ENCODE peak calls at places on chromosome 6, in ten cellular contexts. P, X, G, S, C, Q, K, Y, U and T are unnamed samples.

GRCh38 chr6:26543953-26544352 is 5.8 kb downstream of the HMGN4 start:
- DNase-seq in G (no peak), U (no peak), X (no peak), P (peak; percentile 21), Q (no peak), Y (no peak), C (no peak), S (no peak), K (no peak), T (no peak)

GRCh38 chr6:154447929-154448328 is 62.6 kb downstream of the CNKSR3 start:
- DNase-seq in C (no peak), U (no peak), S (no peak), X (no peak), Q (no peak), G (no peak), K (no peak), P (peak; percentile 92), Y (no peak), T (no peak)

GRCh38 chr6:125046107-125046925 is 84.1 kb downstream of the RNF217 start:
- DNase-seq in G (no peak), S (no peak), C (no peak), U (no peak), Q (no peak), K (no peak), P (no peak), X (no peak), Y (no peak), T (no peak)

GRCh38 chr6:126156973-126157372 is 170.6 kb downstream of the TRMT11 start:
- DNase-seq in C (no peak), X (no peak), S (no peak), K (no peak), Y (no peak), U (no peak), Q (no peak), P (no peak), G (no peak), T (no peak)

GRCh38 chr6:139625998-139626975 is 251.8 kb upstream of the CITED2 start:
- DNase-seq in X (peak; percentile 34), P (no peak), Q (peak; percentile 27), C (no peak), G (no peak), Y (no peak), U (no peak), K (no peak), S (no peak), T (peak; percentile 38)

GRCh38 chr6:157045831-157046454 is 268.8 kb downstream of the ARID1B start:
- DNase-seq in K (no peak), G (no peak), C (no peak), U (no peak), X (no peak), S (no peak), Y (no peak), P (peak; percentile 44), Q (no peak), T (no peak)

GRCh38 chr6:11605507-11605905 is 68.0 kb downstream of the TMEM170B start:
- DNase-seq in S (no peak), Q (no peak), X (no peak), G (no peak), C (no peak), K (no peak), P (peak; percentile 50), Y (no peak), U (no peak), T (no peak)

GRCh38 chr6:151483968-151484367 is 9.8 kb upstream of the CCDC170 start:
- DNase-seq in G (no peak), S (no peak), U (no peak), Y (no peak), C (no peak), X (no peak), K (no peak), Q (no peak), P (no peak), T (no peak)

GRCh38 chr6:154508573-154509375 is 1.7 kb downstream of the CNKSR3 start:
- DNase-seq in Y (no peak), P (peak; percentile 44), K (peak; percentile 6), X (peak; percentile 47), G (no peak), C (peak; percentile 67), Q (no peak), S (no peak), U (no peak), T (no peak)

DNA sequence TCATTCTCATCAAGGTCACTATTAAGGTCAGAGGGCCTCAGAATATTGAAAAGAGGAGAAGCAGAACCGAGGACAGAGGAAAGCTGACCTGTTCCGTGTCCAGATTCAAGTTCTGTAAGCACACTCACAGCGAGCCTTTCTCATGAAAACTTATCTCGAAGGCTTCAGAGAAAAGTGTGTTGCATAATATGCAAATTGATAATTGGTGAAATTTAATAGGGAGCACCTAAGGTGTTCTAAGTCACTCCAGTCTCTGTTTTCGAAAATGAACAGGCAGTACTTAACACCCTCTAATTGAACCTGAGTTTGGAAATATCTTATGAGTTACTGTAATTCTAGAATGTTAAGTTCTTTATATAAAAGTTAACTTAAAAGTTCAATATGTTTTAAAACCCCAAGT is 181.2 kb upstream of the PDE10A start:
- DNase-seq in Q (no peak), S (no peak), Y (no peak), U (no peak), G (no peak), K (no peak), P (no peak), C (no peak), X (no peak), T (no peak)
- H3K4me1 ChIP-seq in Q (no peaks in the 10 kb centered on the region), S (peaks cover 5% of the 10 kb centered on the region), Y (no peaks in the 10 kb centered on the region), U (no peaks in the 10 kb centered on the region), G (no peaks in the 10 kb centered on the region), K (peaks cover 2% of the 10 kb centered on the region), P (no peaks in the 10 kb centered on the region), C (no peaks in the 10 kb centered on the region), X (no peaks in the 10 kb centered on the region), T (no peaks in the 10 kb centered on the region)

DNA sequence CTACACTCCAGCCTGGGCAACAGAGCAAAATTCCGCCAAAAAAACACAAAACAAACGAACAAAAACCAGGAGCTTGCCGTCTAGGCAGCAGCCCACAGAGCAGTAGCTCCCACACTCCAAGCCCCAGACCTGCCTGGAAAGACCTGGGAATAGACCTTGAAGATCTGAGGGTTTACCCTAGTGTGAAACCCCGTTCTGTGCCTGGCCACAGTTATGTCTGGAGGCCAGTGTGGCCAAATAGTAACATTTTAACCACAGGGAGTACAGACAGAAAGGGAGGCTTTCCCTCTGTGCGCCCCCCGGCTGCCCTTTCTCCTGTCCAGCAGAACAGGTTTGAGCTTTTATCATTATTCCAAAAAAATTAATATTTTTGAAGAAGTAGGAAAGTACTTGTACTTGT is 172.4 kb downstream of the QKI start:
- DNase-seq in X (no peak), P (no peak), U (no peak), Q (no peak), Y (no peak), K (no peak), S (no peak), G (no peak), C (no peak), T (no peak)
- H3K27ac ChIP-seq in X (no peak overlapping the region), P (no peak overlapping the region), U (no peak overlapping the region), Q (no peak overlapping the region), Y (no peak overlapping the region), K (no peak overlapping the region), S (no peak overlapping the region), G (no peak overlapping the region), C (no peak overlapping the region), T (no peak overlapping the region)

GRCh38 chr6:39178804-39179203 is 50.5 kb downstream of the KCNK5 start:
- DNase-seq in K (no peak), C (no peak), X (no peak), P (no peak), Y (no peak), Q (no peak), G (no peak), S (no peak), U (no peak), T (no peak)

GRCh38 chr6:39181333-39181732 is 47.9 kb downstream of the KCNK5 start:
- DNase-seq in U (no peak), C (peak; percentile 39), K (no peak), P (no peak), Y (no peak), S (no peak), G (no peak), Q (no peak), X (no peak), T (no peak)

GRCh38 chr6:39177130-39177529 is 52.1 kb downstream of the KCNK5 start:
- DNase-seq in S (no peak), P (no peak), X (no peak), U (no peak), G (no peak), C (no peak), Y (no peak), K (no peak), Q (no peak), T (no peak)

GRCh38 chr6:39182604-39183003 is 46.7 kb downstream of the KCNK5 start:
- DNase-seq in Y (no peak), K (no peak), S (no peak), C (peak; percentile 12), G (no peak), Q (no peak), U (no peak), X (no peak), P (no peak), T (no peak)

DNA sequence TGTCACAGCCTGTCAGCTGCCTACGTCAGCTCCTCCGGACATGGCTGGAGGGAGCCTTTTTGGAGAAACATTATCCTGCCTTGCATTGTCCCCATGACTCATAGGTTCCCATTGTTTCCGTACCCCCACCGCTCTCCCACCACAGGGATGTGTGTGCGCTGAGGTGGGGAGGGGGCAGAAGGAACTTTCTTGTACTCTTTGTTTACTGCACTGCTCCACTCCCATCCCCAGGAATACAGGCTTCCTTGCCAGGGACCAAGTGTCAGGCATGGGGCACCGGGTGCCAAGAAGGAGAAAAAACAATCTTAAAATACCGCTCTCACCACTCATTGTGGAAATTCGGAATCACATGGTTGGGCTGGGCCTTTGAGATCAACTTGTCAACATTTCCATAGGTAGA is 51.0 kb downstream of the KCNK5 start:
- DNase-seq in P (no peak), G (no peak), U (no peak), Q (no peak), S (no peak), X (no peak), Y (no peak), C (peak; percentile 48), K (no peak), T (no peak)
- TF ChIP-seq POLR2A in P (no peak), G (no peak), U (no peak), Q (no peak), S (no peak), X (no peak), Y (no peak), C (no peak), K (no peak), T (no peak)

DNA sequence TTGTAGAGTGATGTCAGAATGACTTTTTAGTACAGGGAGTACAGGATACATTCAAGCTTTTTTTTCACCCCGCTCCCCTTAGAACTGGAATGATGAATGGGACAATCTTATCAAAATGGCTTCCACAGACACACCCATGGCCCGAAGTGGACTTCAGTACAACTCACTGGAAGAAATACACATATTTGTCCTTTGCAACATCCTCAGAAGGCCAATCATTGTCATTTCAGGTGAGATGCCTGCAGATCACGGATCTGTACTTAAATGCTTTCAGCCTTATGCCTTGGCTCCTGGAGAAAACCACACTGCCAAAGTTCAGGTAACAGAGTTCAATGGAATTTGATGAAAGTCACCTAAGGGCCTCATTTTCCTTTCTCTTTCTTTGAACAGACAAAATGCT is 8.5 kb downstream of the TNFAIP3 start:
- DNase-seq in U (no peak), X (no peak), Y (no peak), Q (no peak), G (no peak), S (no peak), K (no peak), C (no peak), P (no peak), T (no peak)
- H3K4me1 ChIP-seq in U (peaks cover 100% of the 10 kb centered on the region), X (peaks cover 38% of the 10 kb centered on the region), Y (peaks cover 33% of the 10 kb centered on the region), Q (peaks cover 7% of the 10 kb centered on the region), G (peaks cover 4% of the 10 kb centered on the region), S (peaks cover 8% of the 10 kb centered on the region), K (peaks cover 24% of the 10 kb centered on the region), C (no peaks in the 10 kb centered on the region), P (peaks cover 38% of the 10 kb centered on the region), T (peaks cover 79% of the 10 kb centered on the region)